ENCODE peak calls at places on chromosomes 6 and 20, in nine cellular contexts. N is A549, D is GM23338, H is lung, V is spleen, I is cardiac fibroblast, Q is astrocyte of the spinal cord, P is fibroblast of lung, Z is cardiac muscle cell. S is an unnamed sample.

GRCh38 chr6:116268589-116269293 is 11.0 kb downstream of the TSPYL1 start:
- DNase-seq in D (peak), P (peak), H (no peak), Z (peak), V (no peak), Q (peak), N (peak), I (peak), S (peak)

GRCh38 chr20:32976746-32977145 is 27.5 kb downstream of the SUN5 start:
- DNase-seq in H (no peak), I (no peak), Q (no peak), V (no peak), Z (no peak), P (no peak), D (no peak), N (no peak), S (no peak)

GRCh38 chr6:167485186-167485978 is 160.5 kb downstream of the TTLL2 start:
- DNase-seq in Z (peak), Q (peak), P (peak), D (no peak), I (peak), N (peak), V (no peak), H (no peak), S (peak)

GRCh38 chr6:104625536-104625935 is 234.2 kb downstream of the HACE1 start:
- DNase-seq in P (peak), N (peak), I (peak), Q (peak), D (no peak), Z (peak), V (no peak), H (no peak), S (no peak)

GRCh38 chr6:82555801-82556200 is 192.2 kb downstream of the TPBG start:
- DNase-seq in P (peak), Z (no peak), I (no peak), D (no peak), Q (peak), H (no peak), N (no peak), V (no peak), S (peak)

GRCh38 chr6:144216668-144217218 is 66.4 kb downstream of the STX11 start:
- DNase-seq in Q (no peak), N (no peak), P (no peak), Z (no peak), H (no peak), V (peak), I (no peak), D (peak), S (no peak)

GRCh38 chr6:12995419-12995818 is 278.9 kb downstream of the PHACTR1 start:
- DNase-seq in P (no peak), D (no peak), N (no peak), I (no peak), Z (no peak), Q (no peak), V (no peak), H (no peak), S (no peak)

GRCh38 chr6:156413156-156413555 is 364.0 kb upstream of the ARID1B start:
- DNase-seq in D (no peak), Z (no peak), N (no peak), P (peak), I (no peak), Q (no peak), V (no peak), H (no peak), S (no peak)

GRCh38 chr20:50062006-50062838 is 50.7 kb downstream of the UBE2V1 start:
- DNase-seq in H (no peak), N (no peak), V (no peak), P (no peak), I (no peak), Z (no peak), D (no peak), Q (no peak), S (no peak)

GRCh38 chr6:16543491-16543890 is 217.8 kb downstream of the ATXN1 start:
- DNase-seq in Z (no peak), N (no peak), Q (no peak), I (no peak), P (no peak), D (no peak), V (no peak), H (no peak), S (no peak)

GRCh38 chr6:36120979-36121706 is 9.2 kb upstream of the MAPK13 start:
- DNase-seq in V (peak), N (peak), Q (no peak), I (peak), H (peak), P (peak), Z (peak), D (peak), S (no peak)

GRCh38 chr6:105851181-105851580 is 235.0 kb upstream of the PRDM1 start:
- DNase-seq in V (no peak), H (no peak), N (no peak), I (no peak), D (peak), Q (no peak), P (peak), Z (no peak), S (no peak)

GRCh38 chr6:141364694-141365093 is 768.0 kb upstream of the GJE1 start:
- DNase-seq in D (no peak), Q (no peak), I (no peak), H (no peak), N (no peak), Z (no peak), P (no peak), V (no peak), S (no peak)

GRCh38 chr6:47536816-47537401 is 59.3 kb downstream of the CD2AP start:
- DNase-seq in N (no peak), Z (no peak), H (no peak), Q (no peak), P (no peak), D (no peak), I (no peak), V (no peak), S (no peak)

GRCh38 chr6:125745281-125746018 is 4.0 kb upstream of the HEY2 start:
- DNase-seq in I (no peak), Q (no peak), P (no peak), H (no peak), N (no peak), V (no peak), D (peak), Z (no peak), S (no peak)

GRCh38 chr6:4402477-4402976 is 267.2 kb upstream of the ECI2 start:
- DNase-seq in Q (peak), V (no peak), Z (peak), N (peak), P (peak), D (no peak), H (no peak), I (peak), S (peak)

GRCh38 chr6:110813813-110814487 is 1.3 kb downstream of the CDK19 start:
- DNase-seq in Z (no peak), P (peak), H (no peak), D (peak), Q (peak), N (no peak), I (no peak), V (no peak), S (no peak)

GRCh38 chr6:12279322-12280098 is 10.7 kb upstream of the EDN1 start:
- DNase-seq in P (no peak), V (no peak), H (no peak), N (peak), D (no peak), Z (no peak), Q (no peak), I (no peak), S (no peak)

GRCh38 chr20:38217791-38218565 is 42.6 kb downstream of the KIAA1755 start:
- DNase-seq in N (peak), Z (peak), P (peak), Q (peak), V (peak), I (peak), H (no peak), D (peak), S (peak)

GRCh38 chr20:53635189-53635588 is 41.5 kb upstream of the ZNF217 start:
- DNase-seq in Q (no peak), N (no peak), D (no peak), Z (no peak), P (no peak), I (no peak), H (no peak), V (no peak), S (no peak)

GRCh38 chr6:34855463-34855862 is 32.4 kb downstream of the TAF11 start:
- DNase-seq in D (peak), V (no peak), P (no peak), H (no peak), Z (no peak), Q (no peak), I (no peak), N (no peak), S (no peak)

GRCh38 chr6:128464790-128465189 is 55.6 kb downstream of the PTPRK start:
- DNase-seq in Q (peak), P (no peak), I (no peak), Z (peak), H (no peak), D (no peak), V (no peak), N (no peak), S (no peak)

GRCh38 chr6:70973591-70973990 is 16.7 kb upstream of the B3GAT2 start:
- DNase-seq in P (no peak), Z (no peak), Q (no peak), N (no peak), V (no peak), I (no peak), H (no peak), D (no peak), S (no peak)

GRCh38 chr20:33305591-33306057 is 22.6 kb downstream of the BPIFB1 start:
- DNase-seq in H (no peak), V (no peak), I (no peak), Z (peak), Q (no peak), D (no peak), P (no peak), N (peak), S (no peak)

GRCh38 chr6:157860505-157860991 is 37.5 kb downstream of the SNX9 start:
- DNase-seq in I (peak), Z (no peak), D (no peak), V (no peak), N (no peak), P (peak), Q (peak), H (no peak), S (no peak)

GRCh38 chr6:73521351-73522254 is 771 bp upstream of the EEF1A1 start:
- DNase-seq in P (peak), V (peak), Z (peak), N (peak), D (peak), H (no peak), Q (peak), I (peak), S (peak)

GRCh38 chr6:138234363-138234762 is 16.1 kb upstream of the PBOV1 start:
- DNase-seq in Q (no peak), Z (no peak), N (no peak), V (no peak), H (no peak), I (no peak), P (no peak), D (no peak), S (no peak)

GRCh38 chr6:109058620-109059019 is 36.0 kb downstream of the SESN1 start:
- DNase-seq in Q (no peak), V (no peak), D (no peak), Z (no peak), H (no peak), N (no peak), P (no peak), I (no peak), S (no peak)

DNA sequence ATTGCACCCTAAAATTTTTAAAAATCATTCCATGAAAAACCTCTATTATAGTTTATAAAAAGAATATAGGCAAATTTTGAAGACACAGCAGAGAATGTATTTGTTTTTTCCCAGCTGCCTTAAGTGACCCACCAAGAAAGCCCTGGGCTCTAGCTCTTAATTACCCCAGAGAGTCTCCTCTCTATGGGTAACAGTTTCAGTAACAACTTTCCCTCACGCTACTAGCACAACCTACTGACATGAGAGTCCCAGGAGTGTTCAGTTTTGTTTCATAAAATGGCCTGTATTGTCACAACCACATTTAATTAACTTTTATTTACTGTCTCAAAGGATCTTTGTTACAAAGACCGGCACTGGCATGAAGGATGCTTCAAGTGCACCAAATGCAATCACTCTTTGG is 41.5 kb downstream of the FHL5 start:
- DNase-seq in N (no peak), I (no peak), Z (no peak), V (no peak), H (no peak), Q (no peak), D (no peak), P (no peak), S (no peak)
- TF ChIP-seq CTCF in N (no peak), I (no peak), Z (no peak), V (no peak), H (no peak), Q (no peak), D (no peak), P (no peak), S (no peak)

GRCh38 chr6:133955582-133956412 is 2.8 kb downstream of the TBPL1 start:
- DNase-seq in H (no peak), N (no peak), Q (no peak), I (no peak), Z (no peak), D (no peak), V (no peak), P (no peak), S (no peak)
- H3K4me3 ChIP-seq in H (no peak), N (no peak), Q (no peak), I (no peak), Z (no peak), D (peak), V (no peak), P (no peak), S (no peak)

DNA sequence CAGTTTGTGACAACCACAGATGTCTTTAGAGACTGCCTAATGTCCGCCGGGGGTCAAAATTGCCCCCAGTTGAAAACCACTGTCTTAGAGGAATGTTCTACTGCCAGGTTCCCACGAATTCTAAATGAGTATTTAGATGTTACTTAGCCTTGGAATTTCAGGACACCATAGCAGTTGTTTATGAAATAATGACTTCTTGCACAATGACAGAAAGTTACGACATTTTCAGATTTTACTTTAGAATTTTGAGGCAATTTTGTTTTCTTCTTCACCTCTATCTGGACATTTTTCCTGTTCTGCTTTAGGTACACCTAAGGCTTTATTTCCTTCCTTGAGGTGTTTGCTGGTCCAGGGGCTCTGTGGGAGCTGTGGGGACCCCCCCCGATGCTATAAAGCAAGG is 83.4 kb downstream of the CCDC170 start:
- DNase-seq in D (no peak), I (no peak), H (no peak), P (no peak), Q (no peak), N (no peak), V (no peak), Z (no peak), S (no peak)
- TF ChIP-seq CTCF in D (no peak), I (no peak), H (no peak), P (no peak), Q (no peak), N (no peak), V (no peak), Z (no peak), S (no peak)

GRCh38 chr20:48047453-48047852 is 262.2 kb upstream of the SULF2 start:
- DNase-seq in V (no peak), N (no peak), H (no peak), I (no peak), P (no peak), Q (no peak), Z (peak), D (no peak), S (no peak)
- H3K4me3 ChIP-seq in V (no peak), N (no peak), H (no peak), I (no peak), P (no peak), Q (no peak), Z (no peak), D (no peak), S (no peak)

DNA sequence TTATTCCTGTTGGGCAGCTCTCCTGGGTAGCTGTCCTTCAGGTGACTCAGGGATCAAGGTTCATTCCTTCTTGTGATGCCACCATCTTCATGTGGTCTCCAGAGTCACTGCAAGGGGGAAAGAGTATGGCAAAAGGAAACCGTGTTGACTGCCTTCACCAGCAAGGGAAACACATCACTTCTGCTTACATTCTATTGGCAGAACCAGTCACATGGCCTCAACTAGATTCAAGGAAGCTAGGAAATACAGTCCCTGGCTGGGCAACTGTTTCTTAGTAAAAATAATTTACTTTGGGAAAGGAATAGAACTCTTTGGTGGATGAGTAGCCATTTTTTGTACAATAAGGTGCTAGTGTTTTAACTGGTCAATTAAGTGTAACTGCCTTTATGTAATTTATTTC is 5.3 kb downstream of the ANKRD6 start:
- DNase-seq in N (peak), Q (no peak), Z (no peak), P (no peak), D (no peak), I (no peak), H (no peak), V (no peak), S (no peak)
- TF ChIP-seq CTCF in N (no peak), Q (no peak), Z (no peak), P (no peak), D (no peak), I (no peak), H (no peak), V (no peak), S (no peak)

DNA sequence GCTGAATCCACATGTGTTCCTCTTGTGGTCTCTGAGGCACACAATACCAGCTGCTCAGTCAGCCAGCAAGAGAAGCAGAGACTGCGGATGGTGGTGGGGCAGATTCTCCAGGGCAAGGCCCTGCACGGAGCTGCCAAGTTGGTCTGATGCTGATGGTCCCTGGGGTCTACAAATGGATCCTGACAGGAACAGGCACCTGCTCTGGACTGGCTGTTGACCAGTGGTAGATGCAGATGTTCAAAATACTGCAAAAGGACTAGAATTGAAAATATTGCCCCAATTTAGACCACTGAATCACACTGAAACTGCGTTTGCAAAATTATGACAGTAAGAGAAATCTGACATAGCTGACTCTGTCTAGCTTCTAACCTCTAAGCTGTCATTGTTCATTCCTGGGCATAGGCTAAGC is 29.6 kb upstream of the TUBB2A start:
- DNase-seq in Q (no peak), H (no peak), Z (no peak), N (no peak), P (no peak), D (no peak), I (no peak), V (no peak), S (no peak)
- H3K4me3 ChIP-seq in Q (no peak), H (no peak), Z (no peak), N (no peak), P (no peak), D (no peak), I (no peak), V (no peak), S (no peak)

GRCh38 chr20:44011251-44011940 is 96.7 kb downstream of the TOX2 start:
- DNase-seq in I (no peak), H (no peak), P (no peak), Z (no peak), V (no peak), N (no peak), Q (no peak), D (no peak), S (no peak)

GRCh38 chr20:44010162-44010704 is 95.6 kb downstream of the TOX2 start:
- DNase-seq in P (no peak), Z (no peak), Q (no peak), H (no peak), V (no peak), I (no peak), N (no peak), D (no peak), S (no peak)

GRCh38 chr20:44009679-44009992 is 95.0 kb downstream of the TOX2 start:
- DNase-seq in Q (no peak), H (no peak), D (no peak), V (no peak), I (no peak), P (no peak), Z (no peak), N (no peak), S (no peak)

GRCh38 chr20:44006578-44006977 is 91.9 kb downstream of the TOX2 start:
- DNase-seq in Z (no peak), D (no peak), H (no peak), Q (no peak), P (no peak), N (no peak), I (no peak), V (no peak), S (no peak)

GRCh38 chr20:44008806-44009678 is 94.4 kb downstream of the TOX2 start:
- DNase-seq in N (peak), I (no peak), Z (no peak), Q (no peak), D (no peak), V (no peak), H (no peak), P (no peak), S (no peak)
- TF ChIP-seq CTCF in N (no peak), I (no peak), Z (no peak), Q (no peak), D (no peak), V (no peak), H (no peak), P (no peak), S (no peak)